ENCODE peak calls at places on chromosomes 5 and 9, in four cellular contexts. I, U, M and C are unnamed samples.

GRCh38 chr5:38634961-38635369 is 78.5 kb upstream of the LIFR start:
- DNase-seq in M (no peak), I (no peak), U (no peak), C (peak)

GRCh38 chr9:131420913-131421312 is 27.0 kb downstream of the PRRC2B start:
- DNase-seq in M (peak), I (no peak), U (no peak), C (no peak)

GRCh38 chr5:40307076-40307475 is 372.6 kb upstream of the PTGER4 start:
- DNase-seq in I (no peak), M (no peak), U (no peak), C (no peak)

GRCh38 chr9:101485873-101486692 is 47.6 kb upstream of the RNF20 start:
- DNase-seq in M (peak), U (no peak), I (no peak), C (peak)

GRCh38 chr5:114362977-114363721 is 1.3 kb downstream of the KCNN2 start:
- DNase-seq in U (no peak), M (peak), I (no peak), C (peak)

GRCh38 chr5:145589063-145589462 is 246.1 kb downstream of the PRELID2 start:
- DNase-seq in U (no peak), M (no peak), I (no peak), C (no peak)

GRCh38 chr5:5645891-5646290 is 223.4 kb downstream of the ICE1 start:
- DNase-seq in U (no peak), M (no peak), I (no peak), C (no peak)

GRCh38 chr5:6734781-6735180 is 21.5 kb downstream of the TENT4A start:
- DNase-seq in M (no peak), U (no peak), I (no peak), C (no peak)

GRCh38 chr9:20048437-20048836 is 259.6 kb upstream of the SLC24A2 start:
- DNase-seq in M (no peak), U (no peak), I (no peak), C (no peak)

GRCh38 chr5:138138949-138139775 is at the start of gene NME5:
- DNase-seq in M (peak), I (no peak), U (peak), C (no peak)

GRCh38 chr5:152113401-152113800 is 188.8 kb upstream of the GLRA1 start:
- DNase-seq in I (no peak), M (no peak), U (no peak), C (no peak)

GRCh38 chr5:76473676-76474075 is 70.6 kb downstream of the IQGAP2 start:
- DNase-seq in I (no peak), M (no peak), U (no peak), C (no peak)

GRCh38 chr9:10015755-10016154 is 597.0 kb downstream of the PTPRD start:
- DNase-seq in U (no peak), I (no peak), M (no peak), C (no peak)

GRCh38 chr5:126595486-126596083 is 566 bp upstream of the ALDH7A1 start:
- DNase-seq in M (no peak), I (no peak), U (no peak), C (no peak)

GRCh38 chr5:32710335-32710858 is 724 bp upstream of the NPR3 start:
- DNase-seq in I (no peak), M (peak), U (no peak), C (peak)

GRCh38 chr9:76310991-76311390 is 83.2 kb downstream of the RFK start:
- DNase-seq in I (no peak), U (no peak), M (no peak), C (no peak)

GRCh38 chr5:139740138-139740992 is 55.2 kb upstream of the PSD2 start:
- DNase-seq in I (no peak), M (no peak), U (no peak), C (no peak)

GRCh38 chr5:174355208-174355612 is 309.7 kb downstream of the NSG2 start:
- DNase-seq in I (no peak), U (no peak), M (no peak), C (peak)

GRCh38 chr9:87685871-87686519 is 39.9 kb upstream of the CTSL start:
- DNase-seq in U (no peak), M (no peak), I (peak), C (no peak)

GRCh38 chr5:138754699-138755057 is 1.5 kb downstream of the CTNNA1 start:
- DNase-seq in I (no peak), M (no peak), U (no peak), C (peak)

GRCh38 chr5:80935811-80936385 is 24.3 kb upstream of the RASGRF2 start:
- DNase-seq in M (no peak), I (no peak), U (no peak), C (no peak)

GRCh38 chr5:137730331-137730730 is 5.6 kb downstream of the KLHL3 start:
- DNase-seq in U (no peak), M (no peak), I (no peak), C (no peak)

GRCh38 chr5:153005711-153006110 is 484.8 kb upstream of the GRIA1 start:
- DNase-seq in U (no peak), I (no peak), M (no peak), C (no peak)

GRCh38 chr5:10934789-10935355 is 173.8 kb upstream of the DAP start:
- DNase-seq in U (no peak), M (no peak), I (no peak), C (no peak)

GRCh38 chr5:89556215-89557009 is 673.4 kb upstream of the MEF2C start:
- DNase-seq in U (no peak), M (no peak), I (no peak), C (peak)

GRCh38 chr5:93208156-93208895 is 372.7 kb downstream of the NR2F1-AS1 start:
- DNase-seq in I (no peak), M (no peak), U (no peak), C (no peak)

GRCh38 chr9:114156658-114157421 is 1.5 kb downstream of the COL27A1 start:
- DNase-seq in U (no peak), I (no peak), M (peak), C (peak)

GRCh38 chr9:16915126-16915831 is 44.8 kb upstream of the BNC2 start:
- DNase-seq in I (no peak), U (no peak), M (no peak), C (no peak)

GRCh38 chr5:109803854-109804253 is 114.1 kb downstream of the MAN2A1 start:
- DNase-seq in U (no peak), M (no peak), I (no peak), C (peak)

GRCh38 chr5:87245451-87245850 is 22.2 kb upstream of the RASA1 start:
- DNase-seq in U (no peak), M (no peak), I (no peak), C (no peak)

GRCh38 chr5:54873696-54874095 is 111.7 kb downstream of the ESM1 start:
- DNase-seq in M (no peak), I (no peak), U (no peak), C (no peak)

GRCh38 chr5:132190161-132190817 is 37.4 kb downstream of the P4HA2 start:
- DNase-seq in M (peak), I (peak), U (no peak), C (peak)

GRCh38 chr5:155082401-155082800 is 68.8 kb downstream of the KIF4B start:
- DNase-seq in I (no peak), U (no peak), M (no peak), C (peak)

GRCh38 chr9:74953235-74953741 is 576 bp upstream of the C9orf40 start:
- DNase-seq in U (no peak), I (no peak), M (no peak), C (no peak)

GRCh38 chr5:167643616-167644015 is 647.8 kb upstream of the WWC1 start:
- DNase-seq in M (no peak), U (no peak), I (no peak), C (no peak)

GRCh38 chr9:110214553-110214952 is 6.6 kb upstream of the C9orf152 start:
- DNase-seq in I (no peak), M (no peak), U (no peak), C (no peak)

DNA sequence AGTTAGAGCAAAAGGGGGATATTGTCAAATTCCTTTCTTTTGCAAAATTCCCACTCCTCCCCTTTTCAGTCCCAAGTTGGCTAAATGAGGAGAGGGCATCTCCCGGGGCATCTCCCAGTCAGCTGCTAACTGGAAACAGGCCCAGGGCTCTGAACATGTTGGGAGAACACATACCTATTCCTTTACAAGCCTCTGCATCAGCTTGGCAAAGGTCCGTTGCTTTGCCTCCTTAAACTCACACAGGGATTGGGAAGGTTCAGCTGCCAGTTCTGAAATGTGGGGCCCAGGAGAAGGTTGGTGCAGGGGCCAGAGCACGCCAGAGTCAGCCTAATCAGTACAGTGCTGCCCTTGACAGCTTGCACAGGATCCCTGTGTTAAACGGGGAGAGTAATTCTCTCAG is 11.0 kb upstream of the DMRT3 start:
- DNase-seq in U (no peak), M (no peak), I (no peak), C (no peak)
- TF ChIP-seq MAX in U (no peak), M (no peak), I (no peak), C (no peak)

GRCh38 chr5:14775857-14776256 is 95.7 kb downstream of the ANKH start:
- DNase-seq in I (no peak), U (no peak), M (no peak), C (peak)
- TF ChIP-seq RCOR1 in I (no peak), U (no peak), M (no peak), C (no peak)

GRCh38 chr9:98692392-98692791 is 16.3 kb downstream of the GABBR2 start:
- DNase-seq in I (no peak), U (no peak), M (no peak), C (no peak)

GRCh38 chr9:98687911-98688310 is 20.8 kb downstream of the GABBR2 start:
- DNase-seq in U (no peak), M (no peak), I (no peak), C (no peak)

GRCh38 chr9:98688710-98689495 is 19.8 kb downstream of the GABBR2 start:
- DNase-seq in I (peak), U (no peak), M (no peak), C (no peak)

GRCh38 chr9:98691890-98692289 is 16.8 kb downstream of the GABBR2 start:
- DNase-seq in I (no peak), M (no peak), U (no peak), C (no peak)

DNA sequence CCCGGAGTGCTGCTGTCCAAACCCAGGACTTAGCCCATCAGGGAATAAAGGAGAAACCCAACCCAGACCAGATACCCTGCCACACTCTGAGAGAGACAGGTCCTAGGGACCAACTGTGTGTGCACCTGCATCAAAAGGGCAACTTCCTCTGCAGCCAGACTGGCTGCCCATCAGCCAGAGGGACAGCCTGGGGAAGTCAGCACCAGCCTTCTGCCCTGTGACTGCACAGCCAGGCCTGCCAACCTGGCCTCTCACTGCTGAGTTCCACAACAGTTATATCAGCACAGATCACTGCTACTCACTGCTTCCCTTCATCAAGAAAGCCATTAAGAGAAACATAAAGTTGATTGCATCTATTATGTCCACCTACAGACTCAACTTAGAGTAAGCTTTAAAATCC is 18.0 kb downstream of the GABBR2 start:
- DNase-seq in M (no peak), U (no peak), I (no peak), C (no peak)
- TF ChIP-seq MAX in M (no peak), U (no peak), I (no peak), C (no peak)

DNA sequence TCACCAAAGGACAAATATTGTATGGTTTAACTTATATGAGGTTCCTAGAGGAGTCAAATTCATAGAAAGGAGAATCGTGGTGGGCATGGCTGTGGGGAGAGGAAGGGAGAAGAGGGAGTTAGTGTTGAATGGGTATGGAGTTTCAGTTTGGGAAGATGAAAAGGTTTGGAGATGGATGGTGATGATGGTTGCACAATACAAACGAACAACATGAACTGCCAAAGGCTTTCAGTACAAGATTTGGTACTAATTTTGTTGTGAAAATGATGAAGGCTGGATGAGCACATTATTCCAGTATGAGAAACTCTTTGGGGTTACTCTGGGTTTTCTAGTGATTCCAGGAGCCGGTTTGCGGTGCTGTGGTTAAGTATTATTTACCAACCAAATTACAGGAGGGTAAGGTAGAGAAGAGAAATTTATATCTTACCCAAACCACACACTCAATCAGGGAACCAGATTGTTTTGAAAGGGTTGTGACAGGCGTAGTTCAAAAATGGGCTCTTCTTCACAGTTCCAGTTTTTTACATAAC is 112.0 kb upstream of the TBC1D2 start:
- DNase-seq in I (no peak), U (no peak), M (no peak), C (no peak)
- TF ChIP-seq RCOR1 in I (no peak), U (no peak), M (no peak), C (no peak)